ENCODE peak calls at places on chromosomes 2 and 18, in eight cellular contexts. H is stimulated activated CD4-positive, alpha-beta T cell treated with anti-CD3 and anti-CD28 coated beads, Interleukin-1b, Interleukin-23, amount 100 ng/mL, for 4 hours; P is NCI-H2171 treated with DMSO at 0.1 percent for 48 hours; X is HFFc6; W is neural progenitor cell; F is naive thymus-derived CD8-positive, alpha-beta T cell; J is GM04504; C is C1 segment of cervical spinal cord. V is an unnamed sample.
A peak's percentile ranks its signal among the peaks of the same experiment; 100 is the strongest.

GRCh38 chr2:237998530-237998929 is 31.7 kb downstream of the UBE2F start:
- DNase-seq in W (no peak), P (no peak), H (no peak), F (peak; percentile 13), C (no peak), J (no peak), X (no peak), V (no peak)

GRCh38 chr18:3803350-3803749 is 353.4 kb downstream of the TGIF1 start:
- DNase-seq in P (no peak), W (no peak), J (no peak), H (no peak), C (no peak), X (no peak), F (no peak), V (no peak)

GRCh38 chr2:36270758-36271157 is 84.8 kb upstream of the CRIM1 start:
- DNase-seq in F (no peak), W (peak; percentile 87), J (no peak), C (no peak), X (no peak), P (no peak), H (no peak), V (no peak)

GRCh38 chr2:135679125-135679524 is 62.5 kb upstream of the UBXN4 start:
- DNase-seq in C (no peak), W (no peak), F (no peak), H (no peak), J (no peak), X (no peak), P (no peak), V (no peak)

GRCh38 chr2:62340981-62341624 is 145.2 kb downstream of the B3GNT2 start:
- DNase-seq in H (no peak), W (no peak), X (peak; percentile 13), F (no peak), P (peak; percentile 92), J (peak; percentile 12), C (no peak), V (no peak)

GRCh38 chr18:9147440-9148238 is 11.1 kb downstream of the ANKRD12 start:
- DNase-seq in J (no peak), P (peak; percentile 59), C (no peak), F (peak; percentile 53), X (peak; percentile 73), H (no peak), W (peak; percentile 62), V (no peak)

GRCh38 chr2:188291142-188291616 is 495 bp upstream of the GULP1 start:
- DNase-seq in H (no peak), P (no peak), F (no peak), X (no peak), W (peak; percentile 54), C (no peak), J (no peak), V (no peak)

GRCh38 chr2:50492452-50492851 is 539.5 kb downstream of the NRXN1 start:
- DNase-seq in C (no peak), P (peak; percentile 83), F (peak; percentile 32), W (peak; percentile 74), H (no peak), X (peak; percentile 39), J (peak; percentile 11), V (peak; percentile 27)

GRCh38 chr2:6993230-6993640 is 76.0 kb downstream of the RNF144A start:
- DNase-seq in P (no peak), X (no peak), J (no peak), W (no peak), F (no peak), H (no peak), C (no peak), V (no peak)

GRCh38 chr2:192196451-192197194 is 1.9 kb upstream of the TMEFF2 start:
- DNase-seq in F (no peak), X (no peak), W (peak; percentile 51), J (no peak), H (no peak), P (peak; percentile 51), C (no peak), V (no peak)

GRCh38 chr2:44836916-44837315 is 104.6 kb upstream of the SIX3 start:
- DNase-seq in W (no peak), P (no peak), F (no peak), X (no peak), C (no peak), J (no peak), H (no peak), V (no peak)

GRCh38 chr2:5539281-5540211 is 152.6 kb upstream of the SOX11 start:
- DNase-seq in J (no peak), C (no peak), W (no peak), H (no peak), X (no peak), F (no peak), P (no peak), V (no peak)

GRCh38 chr2:100034431-100034830 is 108.0 kb downstream of the AFF3 start:
- DNase-seq in W (no peak), F (no peak), H (no peak), P (no peak), J (no peak), X (no peak), C (no peak), V (no peak)

GRCh38 chr2:85974395-85974794 is 85.6 kb upstream of the ST3GAL5 start:
- DNase-seq in X (no peak), H (no peak), W (no peak), J (no peak), P (no peak), F (no peak), C (no peak), V (no peak)

GRCh38 chr2:215796160-215796559 is 217.2 kb downstream of the MREG start:
- DNase-seq in C (no peak), X (peak; percentile 75), W (no peak), P (peak; percentile 6), H (no peak), J (peak; percentile 54), F (no peak), V (no peak)

GRCh38 chr2:196702641-196703040 is 63.1 kb downstream of the CCDC150 start:
- DNase-seq in H (no peak), C (no peak), W (no peak), F (no peak), P (no peak), J (peak; percentile 18), X (peak; percentile 87), V (no peak)

GRCh38 chr18:75406491-75407445 is 20.7 kb downstream of the SMIM21 start:
- DNase-seq in P (no peak), F (no peak), J (no peak), W (peak; percentile 8), X (no peak), H (no peak), C (no peak), V (no peak)

GRCh38 chr2:134408386-134408785 is 154.5 kb downstream of the MGAT5 start:
- DNase-seq in X (peak; percentile 63), W (no peak), F (no peak), J (no peak), H (no peak), C (no peak), P (no peak), V (no peak)

GRCh38 chr2:105149272-105149671 is 92.3 kb upstream of the GPR45 start:
- DNase-seq in C (no peak), P (no peak), X (no peak), J (no peak), H (no peak), W (no peak), F (no peak), V (no peak)

GRCh38 chr18:12309683-12310198 is 1.7 kb downstream of the TUBB6 start:
- DNase-seq in X (peak; percentile 25), C (no peak), H (no peak), P (no peak), W (no peak), F (no peak), J (no peak), V (no peak)

GRCh38 chr2:205758051-205758450 is 75.8 kb downstream of the NRP2 start:
- DNase-seq in F (no peak), C (no peak), H (no peak), W (no peak), X (peak; percentile 72), J (peak; percentile 48), P (no peak), V (no peak)

GRCh38 chr2:79040967-79041582 is 15.6 kb downstream of the REG3G start:
- DNase-seq in F (no peak), C (no peak), X (no peak), J (no peak), W (peak; percentile 50), H (no peak), P (no peak), V (no peak)

GRCh38 chr18:10041180-10041579 is 127.4 kb downstream of the VAPA start:
- DNase-seq in P (peak; percentile 66), X (no peak), H (no peak), C (no peak), W (no peak), F (no peak), J (peak; percentile 57), V (no peak)

GRCh38 chr2:226637383-226637782 is 162.2 kb downstream of the IRS1 start:
- DNase-seq in H (no peak), F (no peak), C (no peak), X (no peak), J (no peak), W (no peak), P (no peak), V (no peak)

GRCh38 chr2:142642654-142643053 is 234.8 kb upstream of the KYNU start:
- DNase-seq in P (no peak), F (no peak), C (no peak), X (no peak), J (no peak), W (no peak), H (no peak), V (peak; percentile 8)

GRCh38 chr18:65523461-65523860 is 227.4 kb upstream of the CDH7 start:
- DNase-seq in X (no peak), W (peak; percentile 27), J (no peak), H (no peak), F (no peak), C (no peak), P (no peak), V (no peak)

GRCh38 chr2:239276813-239277193 is 124.0 kb downstream of the HDAC4 start:
- DNase-seq in P (no peak), C (no peak), W (no peak), J (no peak), F (no peak), X (no peak), H (no peak), V (no peak)

GRCh38 chr2:105358593-105358992 is 21.3 kb downstream of the C2orf49 start:
- DNase-seq in P (no peak), C (no peak), X (no peak), J (no peak), F (no peak), W (no peak), H (no peak), V (no peak)

GRCh38 chr18:26649193-26649543 is 100.8 kb upstream of the KCTD1 start:
- DNase-seq in F (no peak), H (no peak), X (no peak), C (no peak), J (no peak), W (no peak), P (no peak), V (no peak)

GRCh38 chr2:10331702-10332401 is 29.1 kb downstream of the HPCAL1 start:
- DNase-seq in X (no peak), C (no peak), H (peak; percentile 25), F (peak; percentile 38), W (no peak), J (no peak), P (peak; percentile 77), V (no peak)

GRCh38 chr18:28728891-28729290 is 552.0 kb upstream of the CDH2 start:
- DNase-seq in J (no peak), C (no peak), H (no peak), P (no peak), X (peak; percentile 23), F (no peak), W (no peak), V (peak; percentile 20)

GRCh38 chr2:95026471-95027368 is 1.2 kb downstream of the MAL start:
- DNase-seq in F (no peak), C (no peak), J (no peak), W (no peak), P (no peak), H (no peak), X (no peak), V (no peak)

GRCh38 chr2:66000888-66001287 is 434.0 kb upstream of the MEIS1 start:
- DNase-seq in H (no peak), P (no peak), F (no peak), X (no peak), J (no peak), W (no peak), C (no peak), V (no peak)

GRCh38 chr2:136538489-136538888 is 226.9 kb upstream of the THSD7B start:
- DNase-seq in W (no peak), H (no peak), C (no peak), J (no peak), X (no peak), F (no peak), P (no peak), V (no peak)